ENCODE peak calls at places on chromosomes 1 and 21, in five cellular contexts. U, P, F, C and I are unnamed samples.

GRCh38 chr1:178578541-178578940 is 65.6 kb downstream of the TEX35 start:
- DNase-seq in U (no peak), P (no peak), F (no peak), C (no peak), I (no peak)

GRCh38 chr1:184222561-184223157 is 164.2 kb upstream of the C1orf21 start:
- DNase-seq in U (peak), P (peak), F (peak), C (peak), I (peak)

GRCh38 chr21:44617071-44617501 is 5.2 kb downstream of the KRTAP10-8 start:
- DNase-seq in U (no peak), P (no peak), F (no peak), C (peak), I (no peak)

GRCh38 chr1:232904566-232904965 is 45.8 kb upstream of the NTPCR start:
- DNase-seq in U (peak), P (peak), F (peak), C (no peak), I (no peak)

GRCh38 chr1:172375227-172375631 is 45.3 kb upstream of the C1orf105 start:
- DNase-seq in U (no peak), P (no peak), F (no peak), C (no peak), I (no peak)

GRCh38 chr1:116133696-116134095 is 22.5 kb downstream of the MAB21L3 start:
- DNase-seq in U (no peak), P (no peak), F (no peak), C (no peak), I (no peak)

GRCh38 chr1:182570611-182570970 is 18.5 kb downstream of the RNASEL start:
- DNase-seq in U (no peak), P (no peak), F (no peak), C (no peak), I (no peak)

GRCh38 chr21:32624726-32625125 is 12.5 kb upstream of the CFAP298 start:
- DNase-seq in U (peak), P (peak), F (no peak), C (no peak), I (no peak)

GRCh38 chr1:85200367-85200869 is 398 bp downstream of the SYDE2 start:
- DNase-seq in U (peak), P (no peak), F (peak), C (peak), I (peak)

GRCh38 chr1:207763091-207763490 is 11.2 kb downstream of the CD46 start:
- DNase-seq in U (no peak), P (no peak), F (no peak), C (no peak), I (no peak)

GRCh38 chr1:228755800-228756199 is 20.5 kb downstream of the RHOU start:
- DNase-seq in U (no peak), P (no peak), F (no peak), C (no peak), I (no peak)

GRCh38 chr1:59008599-59009347 is 224.9 kb upstream of the JUN start:
- DNase-seq in U (peak), P (peak), F (peak), C (no peak), I (no peak)

GRCh38 chr1:181905944-181906597 is 155.4 kb downstream of the ZNF648 start:
- DNase-seq in U (no peak), P (no peak), F (no peak), C (no peak), I (no peak)

GRCh38 chr1:197619008-197619640 is 156.2 kb downstream of the DENND1B start:
- DNase-seq in U (peak), P (peak), F (peak), C (no peak), I (no peak)

GRCh38 chr1:154527192-154527591 is 25.0 kb upstream of the SHE start:
- DNase-seq in U (no peak), P (no peak), F (no peak), C (no peak), I (no peak)

GRCh38 chr1:46613661-46614603 is 2.7 kb downstream of the MOB3C start:
- DNase-seq in U (peak), P (peak), F (peak), C (peak), I (peak)

GRCh38 chr1:197919523-197920301 is 2.5 kb downstream of the LHX9 start:
- DNase-seq in U (no peak), P (no peak), F (no peak), C (peak), I (no peak)

GRCh38 chr1:160205974-160206369 is 788 bp downstream of the PEA15 start:
- DNase-seq in U (peak), P (peak), F (no peak), C (no peak), I (no peak)

GRCh38 chr1:46041551-46041950 is 90.9 kb downstream of the PIK3R3 start:
- DNase-seq in U (no peak), P (no peak), F (no peak), C (no peak), I (no peak)

GRCh38 chr1:68819190-68819829 is 322.4 kb upstream of the DEPDC1 start:
- DNase-seq in U (peak), P (peak), F (peak), C (no peak), I (peak)

GRCh38 chr1:185917646-185918045 is 183.5 kb downstream of the HMCN1 start:
- DNase-seq in U (peak), P (peak), F (peak), C (no peak), I (peak)

GRCh38 chr21:37206531-37206930 is 60.6 kb downstream of the VPS26C start:
- DNase-seq in U (no peak), P (no peak), F (no peak), C (no peak), I (no peak)

GRCh38 chr1:204102719-204103118 is 29.8 kb downstream of the SOX13 start:
- DNase-seq in U (no peak), P (no peak), F (peak), C (no peak), I (no peak)
- H3K9ac ChIP-seq in U (no peak), P (no peak), F (no peak), C (no peak), I (no peak)

DNA sequence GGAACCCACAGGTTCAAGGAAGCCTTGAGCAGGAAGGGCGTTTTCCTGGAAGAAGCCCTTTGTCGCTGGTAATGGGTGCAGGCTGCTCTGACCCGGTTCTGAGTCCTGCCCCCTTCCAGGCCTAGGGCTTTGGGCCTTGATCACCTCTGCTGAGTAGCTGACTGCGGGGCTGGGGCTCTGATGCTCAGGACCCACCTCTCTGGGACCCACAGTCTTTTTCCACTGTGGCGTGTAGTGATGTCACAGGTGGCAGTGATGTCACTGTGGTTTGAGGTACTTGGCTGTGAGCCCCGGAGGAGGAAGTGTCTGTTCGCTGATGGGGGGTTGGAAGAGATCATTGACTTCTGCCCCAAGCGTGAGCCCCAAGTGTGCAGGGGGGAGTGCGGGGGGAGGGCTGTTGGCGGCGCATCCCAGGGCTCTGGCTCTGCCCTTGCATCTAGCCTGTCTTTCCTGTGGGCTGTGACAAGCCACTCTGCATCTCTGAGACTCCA is 6.9 kb downstream of the TNFRSF1B start:
- DNase-seq in U (peak), P (peak), F (no peak), C (no peak), I (no peak)
- H3K18ac ChIP-seq in U (peak), P (no peak), F (no peak), C (no peak), I (no peak)

GRCh38 chr1:236065509-236066005 is 667 bp upstream of the NID1 start:
- DNase-seq in U (peak), P (no peak), F (peak), C (no peak), I (no peak)
- H3K9ac ChIP-seq in U (peak), P (peak), F (peak), C (no peak), I (peak)

DNA sequence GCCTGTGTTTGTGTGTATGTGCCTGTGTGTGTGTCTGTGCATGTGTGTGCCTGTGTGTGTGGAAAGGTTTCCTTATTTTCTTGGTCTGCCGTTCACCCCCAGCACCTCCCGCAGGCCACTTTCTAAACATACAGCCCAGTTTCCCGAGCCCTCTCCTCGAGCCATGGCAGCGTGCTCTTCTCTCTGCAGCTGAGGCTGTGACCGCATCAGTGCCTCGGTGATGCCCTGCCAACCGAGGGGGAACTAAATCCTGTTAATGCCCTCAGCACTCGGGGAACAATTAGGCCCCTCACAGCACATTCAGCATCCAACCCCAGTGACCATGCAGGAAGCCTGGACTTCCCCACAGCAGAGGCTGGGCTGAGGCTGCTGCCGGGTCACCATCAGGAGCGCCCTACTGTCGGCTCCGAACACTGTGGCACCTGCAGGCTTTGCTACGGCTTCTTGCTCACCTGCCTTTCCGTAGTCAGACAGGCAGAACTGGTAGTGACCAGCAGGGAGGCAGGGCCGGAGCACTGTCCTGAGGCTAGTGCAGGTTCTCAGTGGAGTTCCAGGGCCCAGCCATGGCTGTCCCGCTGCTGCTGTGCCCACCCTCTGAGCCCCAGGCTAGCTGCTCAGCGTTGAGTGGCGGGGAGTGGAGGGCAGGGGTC is 8.1 kb downstream of the GPR137B start:
- DNase-seq in U (no peak), P (no peak), F (no peak), C (no peak), I (no peak)
- H3K18ac ChIP-seq in U (no peak), P (no peak), F (no peak), C (no peak), I (no peak)

DNA sequence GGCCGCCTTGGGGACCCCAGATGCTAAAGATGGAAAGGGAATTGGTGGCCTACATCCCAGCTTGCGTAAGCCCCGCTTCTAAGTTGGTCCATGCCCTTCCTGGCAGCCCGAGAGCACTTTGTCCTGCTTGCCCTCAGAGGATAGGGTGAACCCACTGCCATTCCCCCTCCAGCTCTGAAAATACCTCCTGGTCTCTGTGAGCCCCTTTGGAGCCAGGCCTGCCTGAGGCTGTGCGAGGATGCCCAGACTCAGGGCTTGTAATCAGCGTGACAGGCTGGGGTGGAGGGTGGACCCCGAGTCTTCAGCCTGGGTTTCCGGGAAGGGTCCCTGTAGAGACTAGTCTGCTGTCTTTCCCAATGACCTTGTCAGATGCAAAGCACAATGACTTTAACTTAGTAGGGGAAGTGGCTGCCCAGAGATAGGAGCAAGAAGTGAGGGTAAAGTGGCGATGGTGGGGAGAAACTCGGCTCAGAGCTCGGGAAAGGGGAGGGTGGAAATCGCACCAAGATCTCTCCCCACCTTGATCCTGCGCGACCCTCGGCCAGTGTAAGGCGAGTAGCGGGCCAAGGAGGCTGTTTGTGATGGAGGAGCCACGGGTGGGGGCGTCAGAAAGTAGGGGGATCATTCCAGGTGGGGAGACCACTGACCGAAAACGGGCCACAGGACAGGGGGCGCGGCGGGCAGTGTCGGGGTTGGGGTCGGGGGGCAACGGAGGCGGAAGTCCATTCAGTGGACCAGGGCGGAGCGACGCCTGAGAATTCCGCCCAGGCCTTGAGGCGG is 2.7 kb upstream of the HES3 start:
- DNase-seq in U (no peak), P (no peak), F (no peak), C (peak), I (no peak)
- H3K9ac ChIP-seq in U (no peak), P (no peak), F (peak), C (no peak), I (no peak)

GRCh38 chr1:6048179-6048867 is 2.6 kb downstream of the KCNAB2 start:
- DNase-seq in U (no peak), P (no peak), F (no peak), C (no peak), I (no peak)

GRCh38 chr1:6045110-6045502 is 582 bp upstream of the KCNAB2 start:
- DNase-seq in U (no peak), P (no peak), F (no peak), C (no peak), I (no peak)

GRCh38 chr1:6043561-6043960 is 2.1 kb upstream of the KCNAB2 start:
- DNase-seq in U (no peak), P (no peak), F (no peak), C (no peak), I (no peak)

GRCh38 chr1:6044481-6045109 is 1.1 kb upstream of the KCNAB2 start:
- DNase-seq in U (no peak), P (no peak), F (no peak), C (no peak), I (no peak)

DNA sequence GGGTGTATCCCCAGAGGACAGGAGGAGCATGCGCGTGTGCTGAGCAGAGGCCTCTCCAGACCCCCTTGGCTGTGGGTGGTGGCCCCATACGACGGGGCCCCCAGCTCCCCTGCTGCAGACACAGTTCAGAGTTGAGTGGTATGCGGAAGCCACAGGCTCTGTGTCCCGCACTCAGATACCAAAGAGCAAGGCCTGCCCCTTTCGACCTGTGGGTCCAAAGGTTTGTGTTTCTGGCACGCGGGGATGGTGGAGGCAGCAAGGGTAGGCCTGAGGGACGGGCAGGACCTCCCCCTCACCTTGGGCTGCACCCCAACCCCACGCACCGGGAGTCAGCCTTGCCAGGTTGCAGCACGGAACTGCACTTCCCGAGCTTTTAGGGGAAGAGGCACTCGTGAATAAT is at the start of gene KCNAB2:
- DNase-seq in U (no peak), P (no peak), F (no peak), C (no peak), I (no peak)
- H3K18ac ChIP-seq in U (no peak), P (no peak), F (no peak), C (no peak), I (no peak)

GRCh38 chr1:203159844-203160243 is 15.8 kb downstream of the MYBPH start:
- DNase-seq in U (no peak), P (no peak), F (no peak), C (no peak), I (no peak)
- H3K9ac ChIP-seq in U (no peak), P (no peak), F (no peak), C (no peak), I (no peak)